ENCODE peak calls at places on chromosomes 3 and 15, in seven cellular contexts. B, K, L, Z, S, H and G are unnamed samples.

GRCh38 chr15:43441316-43441715 is 51.6 kb downstream of the TP53BP1 start:
- DNase-seq in H (peak), S (peak), B (no peak), K (no peak), Z (no peak), L (peak), G (peak)

GRCh38 chr3:43909149-43909548 is 218.4 kb downstream of the ABHD5 start:
- DNase-seq in H (no peak), L (peak), Z (no peak), S (no peak), K (no peak), B (no peak), G (no peak)

GRCh38 chr3:112794622-112795172 is 52.0 kb downstream of the CD200R1L start:
- DNase-seq in B (no peak), K (no peak), Z (no peak), L (no peak), S (peak), H (no peak), G (peak)

GRCh38 chr3:122680381-122681293 is at the start of gene PARP14:
- DNase-seq in S (peak), H (peak), K (peak), Z (peak), B (no peak), L (peak), G (peak)

GRCh38 chr3:186882881-186883685 is 40.6 kb downstream of the ADIPOQ start:
- DNase-seq in S (peak), B (no peak), L (peak), H (peak), Z (no peak), K (no peak), G (peak)

GRCh38 chr15:50166216-50166615 is 15.8 kb upstream of the SLC27A2 start:
- DNase-seq in Z (no peak), L (peak), S (peak), B (no peak), H (peak), K (no peak), G (no peak)

GRCh38 chr3:169264711-169265110 is 398.8 kb downstream of the MECOM start:
- DNase-seq in H (no peak), K (no peak), B (no peak), Z (no peak), S (peak), L (peak), G (no peak)

GRCh38 chr15:55741592-55742497 is 1.1 kb downstream of the PRTG start:
- DNase-seq in H (peak), Z (no peak), S (peak), B (no peak), L (no peak), K (peak), G (peak)

GRCh38 chr3:14866627-14867026 is 47.9 kb downstream of the FGD5 start:
- DNase-seq in Z (no peak), S (no peak), K (no peak), B (no peak), L (no peak), H (no peak), G (no peak)
- H2AK5ac ChIP-seq in Z (no peak), S (no peak), K (no peak), B (no peak), L (no peak), H (no peak), G (no peak)

DNA sequence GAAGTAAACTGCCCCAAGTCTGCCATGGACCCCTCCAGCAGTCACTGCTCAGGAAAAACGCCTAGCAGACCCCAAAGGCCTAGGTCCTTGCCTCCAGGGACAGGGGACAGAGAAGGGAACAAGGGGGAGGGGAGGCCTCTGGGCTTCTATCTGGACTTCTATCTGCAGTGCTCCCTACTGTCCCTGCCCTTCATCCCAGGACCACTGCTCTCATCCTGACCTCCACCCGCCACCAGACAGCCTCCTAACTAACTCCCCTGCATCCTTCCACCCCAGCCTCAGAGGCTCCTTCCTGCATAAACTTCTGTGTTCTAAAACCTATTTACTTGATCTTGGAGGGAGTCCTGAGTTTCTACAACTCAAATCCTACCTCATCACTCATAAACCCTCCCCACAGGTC is 25.4 kb downstream of the SEMA7A start:
- DNase-seq in Z (no peak), K (no peak), L (no peak), H (no peak), S (no peak), B (no peak), G (no peak)
- H2BK120ac ChIP-seq in Z (no peak), K (no peak), L (peak), H (no peak), S (no peak), B (no peak), G (no peak)

GRCh38 chr15:70358871-70359647 is 261.3 kb upstream of the TLE3 start:
- DNase-seq in K (no peak), L (no peak), H (no peak), S (no peak), B (no peak), Z (no peak), G (no peak)
- H2AK5ac ChIP-seq in K (no peak), L (no peak), H (no peak), S (no peak), B (no peak), Z (no peak), G (no peak)

GRCh38 chr15:88932271-88932874 is 19.2 kb upstream of the MFGE8 start:
- DNase-seq in H (no peak), S (no peak), Z (no peak), B (no peak), K (no peak), L (no peak), G (no peak)
- H2BK120ac ChIP-seq in H (no peak), S (no peak), Z (no peak), B (peak), K (no peak), L (peak), G (no peak)

DNA sequence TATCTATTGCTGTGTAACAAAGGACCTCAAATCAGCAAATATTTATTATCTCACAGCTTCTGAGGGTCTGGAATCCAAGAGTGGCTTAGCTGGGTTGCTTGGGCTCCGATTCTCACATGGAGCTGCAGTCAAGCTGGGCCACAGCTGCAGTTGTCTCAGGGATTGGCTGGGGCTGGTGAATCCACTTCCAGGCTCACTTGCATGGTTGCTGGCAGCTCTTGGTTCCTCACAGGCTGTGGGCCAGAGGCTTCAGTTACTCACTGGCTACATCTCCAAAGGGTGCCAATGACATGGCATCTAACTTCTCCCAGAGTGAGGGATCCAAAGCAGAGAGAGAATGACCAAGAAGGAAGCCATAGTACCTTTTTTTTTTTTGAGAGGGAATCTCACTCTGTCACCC is 13.9 kb upstream of the SYNM start:
- DNase-seq in L (no peak), S (no peak), B (no peak), Z (no peak), H (no peak), K (no peak), G (peak)
- H2AK5ac ChIP-seq in L (no peak), S (no peak), B (no peak), Z (no peak), H (no peak), K (no peak), G (no peak)